ENCODE peak calls at places on chromosomes 5 and 9, in eight cellular contexts. A is GM20000; E is astrocyte of the spinal cord; C is M059J; Z is small intestine; J is cardiac fibroblast; W is stimulated activated naive CD4-positive, alpha-beta T cell; Q is AG09309. V is an unnamed sample.

GRCh38 chr9:93575706-93576295 is 583 bp upstream of the PHF2 start:
- DNase-seq in E (peak), A (peak), J (peak), C (peak), Q (no peak), Z (peak), W (peak), V (no peak)

GRCh38 chr5:50967388-50968039 is 301.1 kb downstream of the PARP8 start:
- DNase-seq in W (no peak), Z (peak), C (peak), Q (no peak), E (no peak), A (no peak), J (no peak), V (no peak)

GRCh38 chr5:120304653-120305052 is 159.4 kb upstream of the PRR16 start:
- DNase-seq in A (no peak), E (peak), Q (peak), J (peak), W (no peak), C (peak), Z (no peak), V (no peak)

GRCh38 chr5:38323645-38324295 is 65.4 kb downstream of the EGFLAM start:
- DNase-seq in Q (peak), A (no peak), C (peak), J (peak), Z (no peak), E (peak), W (no peak), V (peak)

GRCh38 chr5:141272906-141273305 is 27.7 kb downstream of the PCDHB15 start:
- DNase-seq in A (no peak), C (no peak), W (no peak), Z (no peak), J (no peak), E (no peak), Q (no peak), V (no peak)

GRCh38 chr5:56200856-56201638 is 32.1 kb downstream of the ANKRD55 start:
- DNase-seq in Q (peak), C (peak), E (peak), A (peak), Z (peak), J (peak), W (peak), V (no peak)

GRCh38 chr9:124366476-124367220 is 48.6 kb downstream of the PSMB7 start:
- DNase-seq in Q (peak), Z (no peak), J (no peak), E (no peak), A (no peak), C (no peak), W (no peak), V (peak)

GRCh38 chr5:24630925-24631324 is 13.9 kb downstream of the CDH10 start:
- DNase-seq in W (no peak), E (no peak), J (no peak), Q (no peak), C (no peak), A (no peak), Z (no peak), V (no peak)

GRCh38 chr5:120532835-120533234 is 68.7 kb downstream of the PRR16 start:
- DNase-seq in C (no peak), A (no peak), Z (no peak), W (no peak), Q (no peak), E (no peak), J (no peak), V (no peak)

GRCh38 chr9:75974006-75974766 is 83.7 kb downstream of the PCSK5 start:
- DNase-seq in J (peak), E (no peak), C (peak), A (no peak), W (no peak), Z (no peak), Q (peak), V (no peak)

GRCh38 chr5:180291234-180291940 is 496 bp downstream of the MAPK9 start:
- DNase-seq in Z (no peak), E (no peak), J (no peak), Q (no peak), W (no peak), C (peak), A (no peak), V (no peak)

GRCh38 chr5:145968970-145969713 is 32.8 kb downstream of the SH3RF2 start:
- DNase-seq in A (no peak), C (no peak), E (no peak), Z (no peak), W (no peak), Q (no peak), J (no peak), V (no peak)

GRCh38 chr5:4233671-4234070 is 638.0 kb downstream of the IRX1 start:
- DNase-seq in C (no peak), Q (no peak), A (no peak), J (no peak), W (no peak), Z (no peak), E (no peak), V (no peak)

GRCh38 chr9:115240676-115241075 is 122.7 kb upstream of the TNC start:
- DNase-seq in W (no peak), E (no peak), Z (no peak), Q (no peak), A (no peak), J (no peak), C (peak), V (no peak)

GRCh38 chr5:91541696-91542095 is 158.6 kb upstream of the ARRDC3 start:
- DNase-seq in Q (no peak), C (peak), Z (no peak), W (no peak), A (no peak), E (peak), J (no peak), V (peak)

GRCh38 chr9:21434202-21435014 is 5.8 kb upstream of the IFNA1 start:
- DNase-seq in C (peak), W (peak), Z (peak), E (peak), J (peak), Q (peak), A (peak), V (peak)

GRCh38 chr9:91245432-91246313 is 116.0 kb downstream of the AUH start:
- DNase-seq in J (peak), A (peak), E (peak), W (no peak), C (peak), Q (no peak), Z (peak), V (no peak)

GRCh38 chr9:111393971-111394370 is 63.9 kb upstream of the OR2K2 start:
- DNase-seq in W (no peak), C (peak), J (no peak), A (no peak), E (peak), Q (no peak), Z (no peak), V (no peak)

GRCh38 chr5:38403407-38403806 is 145.0 kb downstream of the EGFLAM start:
- DNase-seq in Q (no peak), A (no peak), J (peak), C (peak), Z (no peak), E (no peak), W (no peak), V (no peak)

GRCh38 chr5:44536650-44537260 is 147.5 kb upstream of the FGF10 start:
- DNase-seq in J (peak), C (peak), A (peak), Z (peak), W (no peak), E (peak), Q (peak), V (no peak)

GRCh38 chr5:95358858-95359257 is 32.3 kb upstream of the FAM81B start:
- DNase-seq in J (no peak), W (no peak), A (no peak), Z (no peak), E (no peak), C (no peak), Q (no peak), V (no peak)

GRCh38 chr9:72529531-72529930 is 8.1 kb downstream of the TMC1 start:
- DNase-seq in C (no peak), A (no peak), W (no peak), Z (no peak), E (no peak), J (no peak), Q (no peak), V (no peak)

GRCh38 chr5:175542232-175542965 is 64.0 kb downstream of the SFXN1 start:
- DNase-seq in C (peak), W (no peak), Z (no peak), A (no peak), Q (no peak), J (no peak), E (no peak), V (no peak)

GRCh38 chr5:172173771-172174170 is 14.3 kb downstream of the STK10 start:
- DNase-seq in W (peak), Q (peak), C (peak), A (no peak), Z (no peak), E (peak), J (peak), V (peak)